ENCODE peak calls at places on chromosomes 2 and 18, in eight cellular contexts. J is T-helper 9 cell; R is CD4-positive, alpha-beta memory T cell; F is iPS DF 19.7; H is hepatocyte; W is AML-193; N is iris pigment epithelial cell; Q is stromal cell of bone marrow. M is an unnamed sample.

GRCh38 chr2:239516286-239516953 is 115.6 kb upstream of the HDAC4 start:
- DNase-seq in Q (no peak), W (no peak), R (no peak), N (no peak), J (no peak), F (no peak), H (no peak), M (no peak)

GRCh38 chr18:35458271-35458670 is 39.5 kb downstream of the INO80C start:
- DNase-seq in N (no peak), J (no peak), Q (no peak), R (no peak), W (no peak), F (no peak), H (no peak), M (no peak)

GRCh38 chr2:176652300-176653182 is 383.3 kb downstream of the MTX2 start:
- DNase-seq in F (no peak), Q (peak; percentile 50), N (peak; percentile 59), H (peak; percentile 75), W (peak; percentile 53), J (no peak), R (no peak), M (peak; percentile 12)

GRCh38 chr2:200297100-200297499 is 9.4 kb upstream of the SPATS2L start:
- DNase-seq in Q (no peak), R (no peak), F (no peak), W (no peak), H (no peak), J (no peak), N (no peak), M (no peak)

GRCh38 chr18:44840053-44840826 is 159.6 kb downstream of the SETBP1 start:
- DNase-seq in H (no peak), N (no peak), J (no peak), Q (no peak), R (no peak), W (no peak), F (no peak), M (no peak)

GRCh38 chr2:237128026-237128703 is 42.5 kb downstream of the COPS8 start:
- DNase-seq in Q (peak; percentile 100), W (no peak), H (peak; percentile 95), N (peak; percentile 100), J (no peak), F (no peak), R (no peak), M (no peak)

GRCh38 chr18:12076424-12077140 is 17.1 kb upstream of the ANKRD62 start:
- DNase-seq in H (peak; percentile 80), F (no peak), W (no peak), Q (no peak), J (no peak), R (no peak), N (peak; percentile 51), M (no peak)

GRCh38 chr2:174263989-174264388 is 15.7 kb upstream of the OLA1 start:
- DNase-seq in H (peak; percentile 19), J (no peak), Q (no peak), R (no peak), F (no peak), N (peak; percentile 95), W (no peak), M (no peak)

GRCh38 chr2:11993749-11994148 is 247.3 kb downstream of the LPIN1 start:
- DNase-seq in W (no peak), N (no peak), J (no peak), R (no peak), H (no peak), Q (no peak), F (no peak), M (no peak)

GRCh38 chr18:33034941-33035340 is 262.1 kb upstream of the KLHL14 start:
- DNase-seq in J (no peak), W (no peak), H (no peak), N (peak; percentile 33), F (no peak), R (no peak), Q (peak; percentile 68), M (no peak)

GRCh38 chr2:230899287-230899686 is 25.8 kb downstream of the GPR55 start:
- DNase-seq in R (no peak), F (no peak), N (no peak), J (no peak), W (no peak), Q (no peak), H (no peak), M (no peak)

GRCh38 chr2:3145471-3146027 is 232.1 kb downstream of the EIPR1 start:
- DNase-seq in F (no peak), R (no peak), N (no peak), W (no peak), H (no peak), J (no peak), Q (no peak), M (no peak)

GRCh38 chr2:240898108-240898730 is 2.3 kb upstream of the MAB21L4 start:
- DNase-seq in J (no peak), F (no peak), H (no peak), R (no peak), W (no peak), Q (no peak), N (no peak), M (no peak)

M was measured in KG1.